ENCODE peak calls at places on chromosomes 11 and 22, in eight cellular contexts. A, O, C, N, R, Q, T and Z are unnamed samples. For H3K9me3, the result is how much of the 10 kb centered on the place peaks cover.

GRCh38 chr22:38704568-38705234 is 1.0 kb upstream of the GTPBP1 start:
- DNase-seq in A (no peak), O (no peak), C (no peak), N (no peak), R (no peak), Q (no peak), T (no peak), Z (no peak)

GRCh38 chr11:105045897-105046296 is 762 bp upstream of the CARD16 start:
- DNase-seq in A (no peak), O (no peak), C (no peak), N (no peak), R (no peak), Q (no peak), T (no peak), Z (no peak)

GRCh38 chr11:67504023-67504949 is 877 bp downstream of the PITPNM1 start:
- DNase-seq in A (no peak), O (peak), C (no peak), N (peak), R (no peak), Q (peak), T (peak), Z (peak)

GRCh38 chr11:46504817-46505613 is 88.8 kb downstream of the AMBRA1 start:
- DNase-seq in A (no peak), O (no peak), C (no peak), N (no peak), R (no peak), Q (no peak), T (no peak), Z (no peak)

GRCh38 chr11:67006029-67006884 is 16.7 kb upstream of the SYT12 start:
- DNase-seq in A (peak), O (no peak), C (no peak), N (no peak), R (peak), Q (no peak), T (peak), Z (no peak)

GRCh38 chr22:28005513-28005912 is 86.5 kb upstream of the PITPNB start:
- DNase-seq in A (no peak), O (no peak), C (no peak), N (peak), R (no peak), Q (no peak), T (no peak), Z (no peak)

GRCh38 chr22:35430897-35431322 is 31.0 kb downstream of the MCM5 start:
- DNase-seq in A (peak), O (peak), C (peak), N (peak), R (peak), Q (peak), T (peak), Z (peak)

GRCh38 chr22:32446321-32446720 is 17.9 kb downstream of the BPIFC start:
- DNase-seq in A (no peak), O (no peak), C (no peak), N (no peak), R (no peak), Q (no peak), T (no peak), Z (no peak)

GRCh38 chr11:132054822-132055221 is 684.4 kb downstream of the NTM start:
- DNase-seq in A (no peak), O (peak), C (no peak), N (no peak), R (no peak), Q (no peak), T (no peak), Z (no peak)

GRCh38 chr11:115222218-115222862 is 281.9 kb downstream of the CADM1 start:
- DNase-seq in A (peak), O (peak), C (no peak), N (no peak), R (no peak), Q (no peak), T (peak), Z (no peak)

GRCh38 chr11:37503411-37504065 is 905.5 kb upstream of the RAG2 start:
- DNase-seq in A (no peak), O (no peak), C (no peak), N (no peak), R (no peak), Q (no peak), T (no peak), Z (no peak)

GRCh38 chr11:2559527-2560311 is 114.9 kb downstream of the KCNQ1 start:
- DNase-seq in A (no peak), O (no peak), C (peak), N (no peak), R (peak), Q (peak), T (no peak), Z (peak)

GRCh38 chr11:116725434-116726221 is 47.2 kb downstream of the BUD13 start:
- DNase-seq in A (no peak), O (peak), C (no peak), N (no peak), R (no peak), Q (peak), T (no peak), Z (no peak)

GRCh38 chr11:108569896-108570295 is 23.7 kb downstream of the EXPH5 start:
- DNase-seq in A (no peak), O (no peak), C (no peak), N (no peak), R (no peak), Q (no peak), T (no peak), Z (no peak)

GRCh38 chr22:20316217-20316843 is 3.5 kb downstream of the DGCR6L start:
- DNase-seq in A (no peak), O (no peak), C (peak), N (no peak), R (no peak), Q (no peak), T (no peak), Z (peak)

GRCh38 chr11:26778000-26778757 is 56.3 kb upstream of the SLC5A12 start:
- DNase-seq in A (no peak), O (peak), C (no peak), N (no peak), R (no peak), Q (no peak), T (no peak), Z (no peak)

GRCh38 chr11:105723269-105723668 is 113.4 kb downstream of the GRIA4 start:
- DNase-seq in A (no peak), O (no peak), C (no peak), N (no peak), R (no peak), Q (no peak), T (no peak), Z (no peak)

GRCh38 chr11:91624021-91624420 is 600.6 kb upstream of the FAT3 start:
- DNase-seq in A (no peak), O (no peak), C (no peak), N (no peak), R (no peak), Q (no peak), T (no peak), Z (no peak)

GRCh38 chr11:109033627-109034340 is 368.9 kb downstream of the DDX10 start:
- DNase-seq in A (no peak), O (peak), C (no peak), N (no peak), R (no peak), Q (no peak), T (no peak), Z (no peak)

GRCh38 chr11:134365011-134365925 is 33.5 kb downstream of the GLB1L2 start:
- DNase-seq in A (no peak), O (no peak), C (peak), N (no peak), R (no peak), Q (peak), T (no peak), Z (peak)

GRCh38 chr11:70913715-70914231 is 338.6 kb downstream of the SHANK2 start:
- DNase-seq in A (no peak), O (no peak), C (peak), N (no peak), R (no peak), Q (no peak), T (no peak), Z (peak)
- H3K9me3 ChIP-seq in A (under half), O (under half), C (under half), N (under half), R (under half), Q (under half), T (under half), Z (under half)

DNA sequence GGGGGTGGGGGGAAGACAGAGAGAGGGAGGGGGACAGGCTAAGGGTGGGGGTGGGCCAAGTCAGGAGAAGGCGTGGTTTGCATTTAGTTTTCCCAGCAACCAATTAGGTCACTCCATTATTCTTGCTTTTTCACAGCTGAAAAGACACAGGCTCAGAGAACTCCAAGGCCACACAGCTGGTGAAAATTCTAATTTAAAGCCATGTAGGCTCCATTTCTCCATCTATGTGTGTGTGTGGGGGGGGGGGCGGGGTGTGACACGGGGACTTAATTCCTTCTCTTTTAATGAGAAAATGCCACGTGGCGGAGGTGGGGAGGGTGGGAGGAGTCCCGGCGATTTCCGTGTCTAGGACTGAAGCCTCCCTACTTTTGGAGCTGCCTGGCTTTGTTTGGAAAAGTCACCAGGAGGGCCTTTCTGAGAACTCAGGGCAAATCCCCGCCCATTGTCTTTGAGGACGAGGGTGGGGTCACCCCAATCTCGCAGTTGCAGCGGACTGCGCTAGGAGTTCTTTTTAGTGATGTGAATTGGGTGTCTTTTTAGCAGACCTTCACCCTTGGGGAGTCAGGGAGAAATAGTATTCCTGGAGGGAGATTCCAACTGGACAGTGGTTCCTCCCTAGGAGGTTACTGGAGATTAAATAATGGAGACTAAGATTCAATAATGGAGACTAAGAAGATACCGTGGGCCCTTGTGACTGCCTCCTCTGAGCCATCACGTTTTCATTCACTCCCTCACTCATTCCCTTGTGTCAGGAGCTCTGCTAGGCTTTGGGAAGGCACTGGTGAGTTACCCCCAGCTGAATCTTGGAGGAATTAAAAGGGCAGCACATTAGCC is 36.4 kb upstream of the PTPRJ start:
- DNase-seq in A (no peak), O (no peak), C (no peak), N (no peak), R (no peak), Q (no peak), T (peak), Z (no peak)
- H3K4me3 ChIP-seq in A (no peak), O (no peak), C (no peak), N (no peak), R (no peak), Q (no peak), T (no peak), Z (no peak)

DNA sequence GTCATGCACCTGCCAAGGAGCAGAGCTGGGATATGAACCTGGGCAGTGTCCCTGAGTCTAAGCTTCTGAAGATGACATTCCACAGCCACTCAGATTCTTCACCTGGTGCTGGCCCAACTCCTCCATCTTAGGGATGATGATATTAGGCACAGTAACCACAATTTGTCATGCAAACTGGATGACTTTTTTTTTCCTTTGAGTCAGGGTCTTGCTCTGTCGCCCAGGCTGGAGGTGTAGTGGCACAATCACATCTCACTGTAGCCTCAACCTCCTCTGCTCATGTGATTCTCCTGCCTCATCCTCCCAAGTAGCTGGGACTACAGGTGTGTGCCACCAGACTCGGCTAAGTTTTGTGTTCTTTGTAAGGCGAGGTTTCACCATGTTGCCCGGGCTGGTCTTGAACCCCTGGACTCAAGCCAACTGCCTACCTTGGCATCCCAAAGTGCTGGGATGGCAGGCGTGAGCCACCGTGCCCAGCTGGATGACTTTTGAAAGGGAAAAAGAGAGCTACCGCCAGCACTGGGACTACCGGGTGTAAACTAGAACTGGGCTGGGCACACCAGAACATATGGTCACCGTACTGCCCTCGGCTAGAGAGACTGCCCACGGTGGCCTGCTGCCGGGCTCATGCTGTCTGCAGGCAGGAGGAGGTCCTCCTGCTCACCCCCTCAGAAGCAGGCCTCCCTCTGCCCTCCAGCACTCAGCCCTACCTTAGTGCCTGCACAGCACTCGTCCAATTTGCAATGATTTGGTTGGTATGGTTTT is 77.7 kb downstream of the NAT10 start:
- DNase-seq in A (no peak), O (no peak), C (no peak), N (no peak), R (no peak), Q (no peak), T (no peak), Z (peak)
- H3K9me3 ChIP-seq in A (under half), O (under half), C (under half), N (under half), R (under half), Q (under half), T (under half), Z (under half)

GRCh38 chr11:13440100-13440855 is 22.7 kb downstream of the BTBD10 start:
- DNase-seq in A (peak), O (peak), C (no peak), N (peak), R (no peak), Q (no peak), T (peak), Z (no peak)
- H3K4me3 ChIP-seq in A (no peak), O (no peak), C (peak), N (peak), R (peak), Q (no peak), T (peak), Z (peak)

GRCh38 chr22:49136041-49136815 is 691.4 kb downstream of the BRD1 start:
- DNase-seq in A (no peak), O (no peak), C (peak), N (no peak), R (no peak), Q (no peak), T (no peak), Z (no peak)
- H3K9me3 ChIP-seq in A (under half), O (under half), C (under half), N (under half), R (under half), Q (under half), T (under half), Z (under half)

GRCh38 chr11:64102005-64102738 is 63.7 kb downstream of the MACROD1 start:
- DNase-seq in A (no peak), O (no peak), C (no peak), N (no peak), R (no peak), Q (no peak), T (no peak), Z (no peak)

GRCh38 chr11:64100782-64101358 is 65.0 kb downstream of the MACROD1 start:
- DNase-seq in A (no peak), O (no peak), C (no peak), N (no peak), R (no peak), Q (no peak), T (no peak), Z (no peak)

GRCh38 chr11:64100345-64100744 is 64.6 kb downstream of the FLRT1 start:
- DNase-seq in A (no peak), O (no peak), C (no peak), N (no peak), R (no peak), Q (no peak), T (no peak), Z (no peak)

GRCh38 chr11:64103377-64103985 is 62.4 kb downstream of the MACROD1 start:
- DNase-seq in A (no peak), O (no peak), C (no peak), N (no peak), R (no peak), Q (no peak), T (no peak), Z (no peak)

DNA sequence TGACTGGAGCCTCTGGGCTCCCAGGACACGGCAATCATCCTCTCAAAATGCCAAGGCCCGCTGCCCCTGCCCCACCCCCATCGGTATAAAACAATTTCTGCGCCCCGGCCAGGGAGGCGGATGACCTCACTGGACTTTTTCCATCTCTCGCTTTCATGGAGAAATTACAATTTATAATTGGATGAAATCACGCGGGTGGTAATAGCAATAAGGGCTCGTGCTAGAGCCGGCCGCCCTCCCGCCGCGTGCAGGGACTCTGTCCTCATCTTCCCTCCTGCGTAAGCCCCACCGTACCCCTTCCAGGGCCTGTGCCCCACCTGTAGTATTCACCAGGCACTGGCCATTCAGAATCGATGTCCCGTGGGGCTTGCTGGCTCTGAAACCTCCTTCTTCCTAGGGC is 64.5 kb downstream of the MACROD1 start:
- DNase-seq in A (no peak), O (no peak), C (no peak), N (no peak), R (no peak), Q (no peak), T (no peak), Z (no peak)
- H3K4me3 ChIP-seq in A (no peak), O (no peak), C (no peak), N (no peak), R (no peak), Q (no peak), T (no peak), Z (no peak)